ENCODE peak calls at places on chromosomes 3 and 15, in four cellular contexts. N is fibroblast of lung, I is pancreas, Q is prostate gland. P is an unnamed sample.
A peak's percentile ranks its signal among the peaks of the same experiment; 100 is the strongest.

GRCh38 chr3:197892162-197892561 is 57.8 kb upstream of the RPL35A start:
- DNase-seq in N (no peak), I (no peak), Q (no peak), P (no peak)

GRCh38 chr3:126849768-126850167 is 133.1 kb upstream of the PLXNA1 start:
- DNase-seq in N (no peak), I (no peak), Q (no peak), P (no peak)

GRCh38 chr3:152039887-152040286 is 166.4 kb downstream of the SUCNR1 start:
- DNase-seq in N (no peak), I (no peak), Q (no peak), P (no peak)

GRCh38 chr15:89469331-89470107 is 26.9 kb downstream of the RHCG start:
- DNase-seq in N (no peak), I (no peak), Q (no peak), P (no peak)

GRCh38 chr15:52780172-52780980 is 9.8 kb downstream of the ONECUT1 start:
- DNase-seq in N (peak; percentile 37), I (no peak), Q (peak; percentile 33), P (no peak)

GRCh38 chr3:16841906-16842709 is 42.6 kb upstream of the PLCL2 start:
- DNase-seq in N (no peak), I (peak; percentile 52), Q (peak; percentile 18), P (no peak)

GRCh38 chr3:23904545-23904944 is 12.2 kb downstream of the NKIRAS1 start:
- DNase-seq in N (no peak), I (no peak), Q (no peak), P (no peak)

GRCh38 chr3:63911395-63911900 is 735 bp downstream of the SCAANT1 start:
- DNase-seq in N (peak; percentile 19), I (no peak), Q (no peak), P (no peak)

GRCh38 chr15:40857601-40858351 is 13.9 kb downstream of the SPINT1 start:
- DNase-seq in N (peak; percentile 33), I (peak; percentile 93), Q (peak; percentile 90), P (peak; percentile 59)

GRCh38 chr3:122679467-122680291 is 960 bp upstream of the PARP14 start:
- DNase-seq in N (peak; percentile 19), I (no peak), Q (no peak), P (no peak)
- H3K27ac ChIP-seq in N (peak overlapping the region; percentile 74), I (peak overlapping the region; percentile 87), Q (peak overlapping the region; percentile 96), P (peak overlapping the region; percentile 44)

GRCh38 chr3:183635431-183636220 is at the start of gene KLHL24:
- DNase-seq in N (peak; percentile 91), I (peak; percentile 97), Q (peak; percentile 95), P (peak; percentile 95)

GRCh38 chr3:183635107-183635430 is 354 bp upstream of the KLHL24 start:
- DNase-seq in N (no peak), I (no peak), Q (no peak), P (no peak)

GRCh38 chr3:183636221-183637105 is 1.0 kb downstream of the KLHL24 start:
- DNase-seq in N (peak; percentile 96), I (peak; percentile 96), Q (peak; percentile 97), P (peak; percentile 95)

GRCh38 chr3:183637106-183637486 is 1.7 kb downstream of the KLHL24 start:
- DNase-seq in N (no peak), I (no peak), Q (no peak), P (no peak)

GRCh38 chr3:183634707-183635106 is 716 bp upstream of the KLHL24 start:
- DNase-seq in N (no peak), I (no peak), Q (no peak), P (no peak)
- H3K4me3 ChIP-seq in N (no peak overlapping the region), I (peak overlapping the region; percentile 94), Q (peak overlapping the region; percentile 95), P (peak overlapping the region; percentile 100)

DNA sequence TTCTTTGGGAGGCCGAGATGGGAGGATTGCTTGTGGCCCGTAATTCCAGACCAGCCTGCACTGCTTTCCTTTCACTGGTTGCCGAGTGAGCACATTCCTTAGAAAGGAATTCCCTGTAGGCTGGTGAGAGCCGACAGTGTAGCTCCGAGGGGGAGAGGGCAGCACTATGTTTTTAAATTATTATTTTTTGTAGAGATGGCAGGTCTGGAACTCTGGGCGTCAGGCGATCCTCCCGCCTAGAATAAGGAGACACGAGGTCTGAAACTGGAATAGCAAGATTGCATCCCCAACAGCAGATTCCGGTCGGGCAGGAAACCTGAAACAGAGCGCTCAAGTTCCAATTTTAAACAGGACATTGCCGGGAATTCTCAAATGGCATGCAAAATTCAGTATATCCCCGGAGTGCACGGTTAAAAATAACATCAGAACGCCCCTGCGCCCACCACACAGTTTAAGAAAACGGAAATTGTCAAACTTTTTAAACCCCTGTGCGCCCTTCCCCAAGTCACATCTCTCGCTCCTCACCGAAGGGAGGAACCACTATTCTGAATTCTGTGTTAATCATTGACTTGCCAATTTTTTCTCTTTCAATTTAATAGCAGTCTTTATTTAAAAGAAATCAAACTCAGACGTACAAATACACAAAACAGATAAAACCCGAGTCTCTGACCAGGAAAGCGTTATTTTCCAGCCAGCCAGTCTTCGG is 637 bp upstream of the RNU5B-1 start:
- DNase-seq in N (peak; percentile 60), I (no peak), Q (peak; percentile 78), P (no peak)
- H3K27ac ChIP-seq in N (peak overlapping the region; percentile 96), I (peak overlapping the region; percentile 85), Q (peak overlapping the region; percentile 84), P (peak overlapping the region; percentile 91)

GRCh38 chr3:192038726-192039125 is 577.8 kb downstream of the PYDC2 start:
- DNase-seq in N (peak; percentile 70), I (no peak), Q (no peak), P (no peak)

GRCh38 chr3:192031941-192032340 is 571.0 kb downstream of the PYDC2 start:
- DNase-seq in N (no peak), I (no peak), Q (no peak), P (no peak)

GRCh38 chr3:192033246-192033645 is 572.3 kb downstream of the PYDC2 start:
- DNase-seq in N (peak; percentile 45), I (no peak), Q (no peak), P (no peak)
- H3K4me3 ChIP-seq in N (no peak overlapping the region), I (no peak overlapping the region), Q (no peak overlapping the region), P (no peak overlapping the region)

GRCh38 chr15:67884514-67885225 is 44.8 kb upstream of the RNU6-1 start:
- DNase-seq in N (peak; percentile 76), I (peak; percentile 89), Q (peak; percentile 67), P (peak; percentile 58)
- H3K27ac ChIP-seq in N (no peak overlapping the region), I (peak overlapping the region; percentile 77), Q (peak overlapping the region; percentile 86), P (peak overlapping the region; percentile 44)

DNA sequence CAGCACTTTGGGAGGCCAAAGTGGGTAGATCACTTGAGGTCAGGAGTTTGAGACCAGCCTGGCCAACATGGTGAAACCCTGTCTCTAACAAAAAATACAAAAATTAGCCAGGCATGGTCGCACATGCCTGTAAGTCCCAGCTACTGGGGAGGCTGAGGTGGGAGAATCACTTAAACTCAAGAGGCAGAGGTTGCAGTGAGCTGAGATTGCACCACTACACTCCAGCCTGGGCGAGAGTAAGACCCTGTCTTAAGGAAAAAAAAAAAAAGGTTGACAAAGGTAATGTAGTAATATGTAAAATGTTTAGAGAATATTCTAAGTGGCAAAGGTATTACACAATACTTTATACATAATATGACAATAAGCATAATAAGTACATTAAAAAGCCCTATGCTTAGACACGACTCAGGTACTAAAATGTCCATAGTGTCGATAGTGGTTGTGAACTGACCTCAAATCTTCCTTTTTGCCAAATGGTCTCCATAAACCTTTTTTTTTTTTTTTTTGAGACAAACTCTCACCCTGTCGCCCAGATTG is 16.5 kb downstream of the RPN1 start:
- DNase-seq in N (no peak), I (no peak), Q (no peak), P (no peak)
- H3K4me3 ChIP-seq in N (no peak overlapping the region), I (no peak overlapping the region), Q (no peak overlapping the region), P (no peak overlapping the region)

P was measured in dorsolateral prefrontal cortex.